ENCODE peak calls at places on chromosomes 13 and 19, in seven cellular contexts. R is K562, C is substantia nigra, S is NCI-H526 treated with DMSO at 0.1 percent for 48 hours, W is midbrain, A is A549, M is NCI-H2081. I is an unnamed sample.

GRCh38 chr19:35125746-35126623 is 8.9 kb downstream of the LGI4 start:
- DNase-seq in R (no peak), M (no peak), A (no peak), S (no peak), W (no peak), C (no peak), I (no peak)

GRCh38 chr19:11064831-11065303 is 24.4 kb upstream of the LDLR start:
- DNase-seq in M (no peak), W (peak; percentile 2), S (no peak), A (peak; percentile 35), R (peak; percentile 55), C (no peak), I (no peak)

GRCh38 chr13:97284558-97284957 is 62.4 kb downstream of the MBNL2 start:
- DNase-seq in A (no peak), W (no peak), S (no peak), R (no peak), M (no peak), C (no peak), I (no peak)

GRCh38 chr13:70964124-70964523 is 855.9 kb upstream of the KLHL1 start:
- DNase-seq in S (peak; percentile 25), C (no peak), W (no peak), A (peak; percentile 4), M (peak; percentile 46), R (no peak), I (no peak)

GRCh38 chr13:49071341-49071937 is 95.7 kb downstream of the FNDC3A start:
- DNase-seq in R (no peak), A (no peak), M (no peak), C (no peak), S (no peak), W (no peak), I (no peak)

GRCh38 chr13:113952151-113952982 is 21.5 kb downstream of the C13orf46 start:
- DNase-seq in M (no peak), R (no peak), A (no peak), S (no peak), W (no peak), C (no peak), I (no peak)

GRCh38 chr19:45613926-45614725 is 12.1 kb upstream of the GPR4 start:
- DNase-seq in S (no peak), W (no peak), C (no peak), A (peak; percentile 89), M (no peak), R (no peak), I (peak; percentile 84)

GRCh38 chr13:53781941-53782340 is 753.3 kb downstream of the OLFM4 start:
- DNase-seq in C (no peak), S (no peak), R (no peak), M (peak; percentile 2), A (no peak), W (no peak), I (no peak)

I was measured in HCT116.